ENCODE peak calls at places on chromosomes 3 and 15, in seven cellular contexts. One of them, this sample, is unnamed.

GRCh38 chr3:189355481-189356201 is 183.9 kb downstream of the TPRG1 start:
- DNase-seq in HT-29: peak; percentile 38
- DNase-seq in IMR-90: peak; percentile 16
- DNase-seq in MG63: peak; percentile 83
- DNase-seq in GF-D8: no peak
- DNase-seq in activated T-helper 1 cell treated with anti-CD3 and anti-CD28 coated beads, Interleukin-2, amount 50 U/mL, for 16 hours: no peak
- DNase-seq in right lobe of liver: no peak
- DNase-seq in this sample: peak; percentile 20

GRCh38 chr3:134357914-134358811 is 16.1 kb downstream of the AMOTL2 start:
- DNase-seq in IMR-90: peak; percentile 96
- DNase-seq in GF-D8: no peak
- DNase-seq in activated T-helper 1 cell treated with anti-CD3 and anti-CD28 coated beads, Interleukin-2, amount 50 U/mL, for 16 hours: no peak
- DNase-seq in right lobe of liver: peak; percentile 43
- DNase-seq in HT-29: peak; percentile 59
- DNase-seq in MG63: peak; percentile 79
- DNase-seq in this sample: no peak

GRCh38 chr3:8954938-8955763 is 8.1 kb downstream of the RAD18 start:
- DNase-seq in HT-29: no peak
- DNase-seq in MG63: no peak
- DNase-seq in GF-D8: peak; percentile 64
- DNase-seq in activated T-helper 1 cell treated with anti-CD3 and anti-CD28 coated beads, Interleukin-2, amount 50 U/mL, for 16 hours: no peak
- DNase-seq in right lobe of liver: no peak
- DNase-seq in IMR-90: peak; percentile 62
- DNase-seq in this sample: no peak

GRCh38 chr15:59160880-59161593 is 45.6 kb upstream of the LDHAL6B start:
- DNase-seq in right lobe of liver: no peak
- DNase-seq in IMR-90: peak; percentile 20
- DNase-seq in HT-29: peak; percentile 51
- DNase-seq in GF-D8: no peak
- DNase-seq in MG63: no peak
- DNase-seq in activated T-helper 1 cell treated with anti-CD3 and anti-CD28 coated beads, Interleukin-2, amount 50 U/mL, for 16 hours: no peak
- DNase-seq in this sample: no peak

GRCh38 chr15:41789237-41789636 is 15.0 kb downstream of the MAPKBP1 start:
- DNase-seq in MG63: no peak
- DNase-seq in activated T-helper 1 cell treated with anti-CD3 and anti-CD28 coated beads, Interleukin-2, amount 50 U/mL, for 16 hours: no peak
- DNase-seq in IMR-90: no peak
- DNase-seq in right lobe of liver: no peak
- DNase-seq in GF-D8: no peak
- DNase-seq in HT-29: no peak
- DNase-seq in this sample: no peak

GRCh38 chr15:68481321-68481720 is 49.4 kb upstream of the ITGA11 start:
- DNase-seq in MG63: no peak
- DNase-seq in IMR-90: no peak
- DNase-seq in HT-29: no peak
- DNase-seq in activated T-helper 1 cell treated with anti-CD3 and anti-CD28 coated beads, Interleukin-2, amount 50 U/mL, for 16 hours: no peak
- DNase-seq in right lobe of liver: no peak
- DNase-seq in GF-D8: no peak
- DNase-seq in this sample: no peak

GRCh38 chr3:97872209-97873042 is 50.6 kb downstream of the CRYBG3 start:
- DNase-seq in IMR-90: peak; percentile 97
- DNase-seq in activated T-helper 1 cell treated with anti-CD3 and anti-CD28 coated beads, Interleukin-2, amount 50 U/mL, for 16 hours: peak; percentile 1
- DNase-seq in HT-29: no peak
- DNase-seq in MG63: peak; percentile 59
- DNase-seq in GF-D8: no peak
- DNase-seq in right lobe of liver: no peak
- DNase-seq in this sample: no peak

GRCh38 chr3:5188419-5189405 is 1.2 kb downstream of the EDEM1 start:
- DNase-seq in right lobe of liver: peak; percentile 91
- DNase-seq in MG63: no peak
- DNase-seq in GF-D8: peak; percentile 26
- DNase-seq in activated T-helper 1 cell treated with anti-CD3 and anti-CD28 coated beads, Interleukin-2, amount 50 U/mL, for 16 hours: peak; percentile 38
- DNase-seq in HT-29: peak; percentile 39
- DNase-seq in IMR-90: peak; percentile 17
- DNase-seq in this sample: peak; percentile 47

GRCh38 chr15:28931828-28932227 is 46.1 kb downstream of the APBA2 start:
- DNase-seq in right lobe of liver: no peak
- DNase-seq in MG63: no peak
- DNase-seq in HT-29: no peak
- DNase-seq in GF-D8: no peak
- DNase-seq in IMR-90: no peak
- DNase-seq in activated T-helper 1 cell treated with anti-CD3 and anti-CD28 coated beads, Interleukin-2, amount 50 U/mL, for 16 hours: no peak
- DNase-seq in this sample: no peak

GRCh38 chr15:27563765-27564164 is 535.4 kb downstream of the OCA2 start:
- DNase-seq in activated T-helper 1 cell treated with anti-CD3 and anti-CD28 coated beads, Interleukin-2, amount 50 U/mL, for 16 hours: no peak
- DNase-seq in HT-29: no peak
- DNase-seq in MG63: no peak
- DNase-seq in IMR-90: no peak
- DNase-seq in right lobe of liver: no peak
- DNase-seq in GF-D8: no peak
- DNase-seq in this sample: no peak

GRCh38 chr3:134318166-134318565 is 56.1 kb downstream of the AMOTL2 start:
- DNase-seq in GF-D8: no peak
- DNase-seq in activated T-helper 1 cell treated with anti-CD3 and anti-CD28 coated beads, Interleukin-2, amount 50 U/mL, for 16 hours: no peak
- DNase-seq in HT-29: no peak
- DNase-seq in MG63: no peak
- DNase-seq in IMR-90: no peak
- DNase-seq in right lobe of liver: no peak
- DNase-seq in this sample: no peak

This sample was measured in central memory CD8-positive, alpha-beta T cell.